ENCODE peak calls at places on chromosome 17, in eight cellular contexts. W is amniotic epithelial cell; C is stimulated activated CD4-positive, alpha-beta T cell treated with anti-CD3 and anti-CD28 coated beads, Interleukin-15, amount 100 ng/mL, for 24 hours; B is NCI-H1092; D is C1 segment of cervical spinal cord; V is tibial artery; J is GM12892; U is HS-5. A is an unnamed sample.

GRCh38 chr17:45759761-45760160 is 24.4 kb upstream of the CRHR1 start:
- DNase-seq in U (no peak), D (no peak), W (no peak), J (no peak), C (no peak), B (no peak), V (no peak), A (no peak)

GRCh38 chr17:63910096-63910495 is 962 bp downstream of the CSHL1 start:
- DNase-seq in J (no peak), U (no peak), W (no peak), C (no peak), D (no peak), B (no peak), V (no peak), A (no peak)

GRCh38 chr17:7706631-7707354 is 1.8 kb downstream of the EFNB3 start:
- DNase-seq in J (no peak), W (no peak), C (no peak), D (no peak), B (no peak), V (no peak), U (no peak), A (no peak)

GRCh38 chr17:48522031-48522593 is 8.7 kb downstream of the HOXB1 start:
- DNase-seq in U (no peak), J (no peak), C (no peak), W (peak), B (peak), V (no peak), D (no peak), A (no peak)

GRCh38 chr17:78040561-78041400 is 82.3 kb downstream of the TNRC6C start:
- DNase-seq in W (peak), D (no peak), J (no peak), V (peak), B (peak), U (no peak), C (peak), A (peak)

GRCh38 chr17:42075789-42076188 is 22.5 kb downstream of the ZNF385C start:
- DNase-seq in D (no peak), V (no peak), B (no peak), J (no peak), W (no peak), C (no peak), U (no peak), A (no peak)

GRCh38 chr17:17751489-17751995 is 70.3 kb downstream of the RAI1 start:
- DNase-seq in C (peak), B (no peak), D (no peak), U (no peak), J (no peak), W (no peak), V (no peak), A (no peak)

GRCh38 chr17:17116406-17116805 is 74.1 kb downstream of the MPRIP start:
- DNase-seq in U (no peak), D (no peak), J (no peak), V (no peak), W (no peak), B (no peak), C (no peak), A (no peak)

GRCh38 chr17:68777243-68777855 is 176.2 kb upstream of the FAM20A start:
- DNase-seq in U (no peak), D (no peak), V (peak), C (peak), W (peak), J (no peak), B (peak), A (no peak)

GRCh38 chr17:38617074-38617860 is 11.5 kb upstream of the SRCIN1 start:
- DNase-seq in C (no peak), B (no peak), W (no peak), D (no peak), V (no peak), U (no peak), J (no peak), A (no peak)

GRCh38 chr17:77437017-77437416 is 296.2 kb downstream of the SEC14L1 start:
- DNase-seq in D (no peak), B (peak), U (no peak), W (peak), J (no peak), V (peak), C (peak), A (peak)

GRCh38 chr17:63991611-63992010 is 6.5 kb upstream of the PRR29 start:
- DNase-seq in B (no peak), C (no peak), J (no peak), V (no peak), W (no peak), U (no peak), D (no peak), A (no peak)